ENCODE peak calls at places on chromosomes 1 and 21, in five cellular contexts. O, U, Q, N and X are unnamed samples.

GRCh38 chr1:227285745-227286144 is 32.5 kb downstream of the CDC42BPA start:
- DNase-seq in N (no peak), Q (no peak), U (no peak), O (no peak), X (no peak)

GRCh38 chr1:89739844-89740216 is 81.0 kb upstream of the LRRC8D start:
- DNase-seq in U (no peak), O (no peak), Q (no peak), N (no peak), X (no peak)

GRCh38 chr1:53550201-53550741 is 91.1 kb downstream of the DMRTB1 start:
- DNase-seq in N (peak), Q (peak), U (no peak), O (no peak), X (no peak)

GRCh38 chr1:111422546-111423391 is 4.8 kb downstream of the OVGP1 start:
- DNase-seq in N (peak), U (no peak), O (no peak), Q (no peak), X (no peak)

GRCh38 chr21:37564924-37565529 is 198.5 kb downstream of the DYRK1A start:
- DNase-seq in U (no peak), Q (no peak), N (no peak), O (no peak), X (no peak)

GRCh38 chr1:41738475-41738874 is 180.2 kb downstream of the HIVEP3 start:
- DNase-seq in U (no peak), N (no peak), Q (no peak), O (no peak), X (peak)

GRCh38 chr1:8560035-8560434 is 242.1 kb downstream of the SLC45A1 start:
- DNase-seq in O (no peak), N (no peak), Q (no peak), U (no peak), X (no peak)

GRCh38 chr1:225449774-225450173 is 21.9 kb upstream of the LBR start:
- DNase-seq in Q (no peak), O (no peak), N (peak), U (no peak), X (no peak)

GRCh38 chr1:162136760-162137537 is 67.5 kb downstream of the NOS1AP start:
- DNase-seq in N (no peak), O (no peak), U (peak), Q (no peak), X (peak)

GRCh38 chr21:44737706-44738354 is 26.5 kb upstream of the TSPEAR start:
- DNase-seq in Q (peak), U (no peak), N (no peak), O (no peak), X (peak)

GRCh38 chr1:94072840-94073516 is 48.0 kb downstream of the ABCA4 start:
- DNase-seq in Q (no peak), N (no peak), O (no peak), U (no peak), X (no peak)
- H3K4me3 ChIP-seq in Q (no peak), N (no peak), O (no peak), U (no peak), X (no peak)

GRCh38 chr1:42739753-42740700 is at the start of gene CLDN19:
- DNase-seq in U (no peak), O (no peak), Q (no peak), N (peak), X (no peak)
- H3K4me3 ChIP-seq in U (no peak), O (no peak), Q (no peak), N (peak), X (no peak)

GRCh38 chr1:208238710-208239517 is 5.3 kb downstream of the PLXNA2 start:
- DNase-seq in U (no peak), O (peak), N (no peak), Q (peak), X (peak)

GRCh38 chr1:208242186-208242585 is 2.0 kb downstream of the PLXNA2 start:
- DNase-seq in O (no peak), Q (peak), N (no peak), U (no peak), X (peak)

GRCh38 chr1:208240698-208241355 is 3.4 kb downstream of the PLXNA2 start:
- DNase-seq in N (no peak), O (no peak), Q (peak), U (no peak), X (no peak)

GRCh38 chr1:208241541-208241940 is 2.6 kb downstream of the PLXNA2 start:
- DNase-seq in U (no peak), O (no peak), Q (peak), N (no peak), X (no peak)

GRCh38 chr1:208239518-208240381 is 4.4 kb downstream of the PLXNA2 start:
- DNase-seq in N (no peak), O (no peak), Q (peak), U (no peak), X (no peak)
- H3K4me3 ChIP-seq in N (no peak), O (no peak), Q (no peak), U (no peak), X (no peak)

GRCh38 chr1:32392358-32392757 is 1.9 kb downstream of the BSDC1 start:
- DNase-seq in N (no peak), U (no peak), Q (no peak), O (no peak), X (peak)

GRCh38 chr1:32388641-32389040 is 5.6 kb downstream of the BSDC1 start:
- DNase-seq in N (no peak), Q (no peak), O (no peak), U (no peak), X (no peak)

GRCh38 chr1:32393832-32394140 is 455 bp downstream of the BSDC1 start:
- DNase-seq in N (no peak), Q (no peak), U (no peak), O (no peak), X (no peak)

GRCh38 chr1:32393136-32393535 is 1.1 kb downstream of the BSDC1 start:
- DNase-seq in N (no peak), O (no peak), U (no peak), Q (no peak), X (peak)

GRCh38 chr1:32390904-32391480 is 3.2 kb downstream of the BSDC1 start:
- DNase-seq in Q (no peak), U (no peak), N (no peak), O (no peak), X (peak)
- H3K4me3 ChIP-seq in Q (no peak), U (no peak), N (no peak), O (no peak), X (no peak)

GRCh38 chr1:866095-866494 is 57.6 kb upstream of the SAMD11 start:
- DNase-seq in U (no peak), O (no peak), Q (no peak), N (no peak), X (no peak)

GRCh38 chr1:869499-870244 is 54.1 kb upstream of the SAMD11 start:
- DNase-seq in N (peak), O (peak), Q (peak), U (no peak), X (peak)
- H3K4me3 ChIP-seq in N (no peak), O (peak), Q (no peak), U (no peak), X (no peak)

DNA sequence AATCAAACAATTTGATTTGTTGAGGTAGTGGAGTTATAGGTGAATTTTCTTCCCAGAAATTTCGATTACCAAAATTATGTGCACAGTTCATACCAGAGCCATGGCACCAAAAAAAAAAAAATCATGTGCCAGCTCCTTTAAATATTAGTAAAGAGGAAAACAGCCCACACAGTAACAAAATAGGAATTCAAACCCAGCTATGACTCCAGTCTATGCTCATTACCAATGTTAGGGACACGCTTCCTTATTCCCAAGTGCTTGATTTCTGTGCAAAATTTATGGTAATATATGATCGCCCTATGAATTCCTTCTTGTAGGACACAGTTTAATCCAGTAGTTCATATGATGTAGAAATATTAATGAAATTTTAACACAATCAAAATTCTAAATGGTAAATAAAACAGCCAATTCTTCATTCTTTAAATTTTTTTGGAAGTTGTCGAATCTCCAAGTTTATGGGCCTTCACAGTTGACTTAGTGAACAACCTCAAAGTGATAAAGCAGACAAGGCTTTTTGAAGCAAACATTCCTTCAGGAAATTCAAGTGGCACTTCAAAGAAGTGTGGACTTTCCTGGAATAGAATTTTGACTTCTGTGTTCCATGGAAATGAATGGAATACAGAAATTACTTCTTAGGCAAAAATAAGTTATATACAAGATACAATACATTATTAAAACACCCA is 1.9 kb downstream of the TOR1AIP2 start:
- DNase-seq in N (no peak), U (no peak), O (no peak), Q (no peak), X (peak)
- H3K4me3 ChIP-seq in N (peak), U (peak), O (peak), Q (no peak), X (peak)

GRCh38 chr1:204688007-204688406 is 2.5 kb upstream of the LRRN2 start:
- DNase-seq in O (no peak), Q (no peak), N (no peak), U (no peak), X (no peak)

GRCh38 chr1:204684206-204684536 is 1.4 kb downstream of the LRRN2 start:
- DNase-seq in O (no peak), Q (no peak), U (no peak), N (no peak), X (no peak)

GRCh38 chr1:204683284-204684205 is 2.0 kb downstream of the LRRN2 start:
- DNase-seq in N (no peak), O (no peak), Q (no peak), U (no peak), X (no peak)

GRCh38 chr1:204684551-204685235 is 845 bp downstream of the LRRN2 start:
- DNase-seq in U (no peak), Q (no peak), N (peak), O (no peak), X (no peak)

DNA sequence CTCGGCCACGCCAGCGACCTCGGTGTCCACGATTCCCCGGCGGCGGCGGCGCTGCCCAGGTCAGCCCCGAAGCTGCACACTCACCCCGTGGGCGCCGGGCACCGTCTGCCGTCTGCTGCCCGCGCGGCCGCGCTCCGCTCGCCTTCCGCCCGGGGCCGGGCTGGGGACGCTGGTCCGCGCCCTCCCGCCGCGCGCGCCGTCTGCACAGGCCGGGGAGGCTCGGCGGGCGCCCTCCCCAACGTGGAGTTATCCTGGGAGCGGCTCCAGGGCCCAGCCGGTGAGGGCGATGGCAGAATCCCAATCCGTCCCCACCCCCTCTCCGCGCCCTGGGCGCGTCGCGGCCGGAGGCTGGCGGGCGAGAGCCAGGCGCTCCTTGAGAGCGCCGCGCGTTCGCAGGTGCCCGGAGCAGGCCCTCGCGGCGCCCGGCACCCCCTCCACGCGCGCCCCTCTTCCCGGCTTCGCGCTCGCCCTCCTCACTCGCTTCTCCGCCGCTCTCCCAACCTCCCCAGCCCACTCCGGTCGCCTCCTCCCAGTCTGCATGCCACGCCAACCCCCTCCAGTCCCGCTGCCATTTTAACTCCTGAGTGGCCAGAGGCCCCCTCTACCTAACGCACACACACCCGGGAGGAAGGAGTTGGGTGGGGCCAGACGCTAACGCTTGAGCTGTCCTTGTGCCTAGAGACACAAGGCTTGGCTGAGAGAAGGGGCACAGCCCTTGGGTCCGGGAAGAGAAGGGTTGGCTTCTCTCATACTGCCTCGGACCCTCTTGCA is at the start of gene LRRN2:
- DNase-seq in O (no peak), Q (no peak), N (no peak), U (no peak), X (no peak)
- H3K4me3 ChIP-seq in O (peak), Q (no peak), N (peak), U (peak), X (peak)

DNA sequence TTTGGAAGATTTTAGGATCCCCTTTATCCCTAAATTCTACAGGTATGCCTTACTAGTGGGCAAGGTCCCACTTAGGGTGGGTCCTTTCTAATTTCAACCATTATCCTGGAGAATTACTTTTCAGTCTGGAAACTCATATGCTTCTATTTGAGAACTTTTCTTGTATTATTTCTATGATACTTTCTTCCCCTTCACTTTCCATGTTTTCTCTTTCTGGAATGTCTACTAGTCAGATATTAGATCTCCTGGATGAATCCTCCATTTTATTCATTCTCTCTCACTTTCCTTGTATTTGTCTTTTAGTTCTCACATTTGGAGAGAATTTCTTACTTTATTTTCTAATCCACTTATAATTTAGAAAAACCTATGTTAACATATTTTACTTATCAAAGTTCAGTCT is 83.9 kb upstream of the SIPA1L2 start:
- DNase-seq in U (no peak), O (no peak), Q (no peak), N (no peak), X (no peak)
- H3K4me3 ChIP-seq in U (no peak), O (no peak), Q (no peak), N (no peak), X (no peak)